ENCODE peak calls at places on chromosomes 6 and 20, in four cellular contexts. U is HuH-7.5, B is NCI-H526 treated with DMSO at 0.1 percent for 48 hours, Z is GM12891. Q is an unnamed sample.

GRCh38 chr6:91565207-91565606 is 978.3 kb upstream of the MAP3K7 start:
- DNase-seq in U (no peak), B (no peak), Z (no peak), Q (no peak)

GRCh38 chr20:62926229-62927127 is at the start of gene DIDO1:
- DNase-seq in U (peak), B (peak), Z (peak), Q (peak)

GRCh38 chr6:81734500-81735140 is 17.9 kb downstream of the TENT5A start:
- DNase-seq in U (no peak), B (no peak), Z (no peak), Q (no peak)

GRCh38 chr20:48339147-48339985 is 488.4 kb downstream of the PREX1 start:
- DNase-seq in U (no peak), B (no peak), Z (no peak), Q (no peak)

GRCh38 chr6:17470953-17471335 is 77.5 kb downstream of the CAP2 start:
- DNase-seq in U (no peak), B (no peak), Z (no peak), Q (no peak)

GRCh38 chr6:121436966-121437756 is 1.7 kb downstream of the GJA1 start:
- DNase-seq in U (no peak), B (no peak), Z (no peak), Q (peak)

GRCh38 chr20:22438346-22438745 is 146.0 kb downstream of the FOXA2 start:
- DNase-seq in U (no peak), B (no peak), Z (no peak), Q (no peak)

GRCh38 chr6:44606506-44606905 is 219.0 kb downstream of the CDC5L start:
- DNase-seq in U (no peak), B (no peak), Z (no peak), Q (no peak)

GRCh38 chr6:42627044-42627443 is 63.2 kb downstream of the UBR2 start:
- DNase-seq in U (no peak), B (no peak), Z (no peak), Q (no peak)

GRCh38 chr6:14635195-14635594 is 517.6 kb downstream of the CD83 start:
- DNase-seq in U (no peak), B (no peak), Z (no peak), Q (no peak)

GRCh38 chr6:1015819-1016218 is 296.1 kb upstream of the FOXQ1 start:
- DNase-seq in U (no peak), B (no peak), Z (no peak), Q (no peak)

GRCh38 chr6:135423649-135424128 is 73.9 kb downstream of the AHI1 start:
- DNase-seq in U (no peak), B (peak), Z (no peak), Q (peak)

GRCh38 chr20:33480071-33480470 is 9.8 kb upstream of the CBFA2T2 start:
- DNase-seq in U (no peak), B (no peak), Z (no peak), Q (no peak)

Q was measured in KBM-7.